ENCODE peak calls at places on chromosome 9, in five cellular contexts. E, T, S, Y and I are unnamed samples.

GRCh38 chr9:135050072-135050990 is 37.1 kb upstream of the OLFM1 start:
- DNase-seq in E (no peak), T (no peak), S (no peak), Y (no peak), I (no peak)

GRCh38 chr9:97109194-97109811 is 70.4 kb upstream of the CTSV start:
- DNase-seq in E (peak; percentile 63), T (peak; percentile 63), S (peak; percentile 9), Y (no peak), I (peak; percentile 72)

GRCh38 chr9:136267261-136268111 is 21.9 kb upstream of the QSOX2 start:
- DNase-seq in E (peak; percentile 40), T (peak; percentile 46), S (peak; percentile 93), Y (peak; percentile 79), I (no peak)

GRCh38 chr9:114824130-114824529 is 18.3 kb upstream of the TNFSF15 start:
- DNase-seq in E (peak; percentile 61), T (no peak), S (no peak), Y (no peak), I (no peak)

GRCh38 chr9:115220339-115221009 is 102.5 kb upstream of the TNC start:
- DNase-seq in E (no peak), T (peak; percentile 91), S (no peak), Y (no peak), I (no peak)

GRCh38 chr9:70553718-70554673 is 139.5 kb upstream of the KLF9 start:
- DNase-seq in E (peak; percentile 91), T (peak; percentile 87), S (peak; percentile 25), Y (no peak), I (peak; percentile 11)

GRCh38 chr9:37531699-37532098 is 44.5 kb downstream of the FBXO10 start:
- DNase-seq in E (no peak), T (no peak), S (no peak), Y (no peak), I (no peak)

GRCh38 chr9:2157277-2158105 is 142.3 kb downstream of the SMARCA2 start:
- DNase-seq in E (peak; percentile 48), T (peak; percentile 80), S (peak; percentile 41), Y (no peak), I (no peak)